ENCODE peak calls at places on chromosome 12, in five cellular contexts. B is RWPE1, W is mucosa of descending colon, S is AG09319, Z is IMR-90. X is an unnamed sample.

GRCh38 chr12:68971404-68971803 is 38.4 kb upstream of the CPM start:
- DNase-seq in B (peak), W (no peak), S (no peak), Z (peak), X (peak)

GRCh38 chr12:117596968-117597367 is 235.5 kb upstream of the NOS1 start:
- DNase-seq in B (no peak), W (no peak), S (no peak), Z (no peak), X (no peak)

GRCh38 chr12:32457251-32458025 is 58.1 kb downstream of the FGD4 start:
- DNase-seq in B (no peak), W (no peak), S (no peak), Z (peak), X (no peak)

GRCh38 chr12:805022-805632 is 52.7 kb downstream of the WNK1 start:
- DNase-seq in B (no peak), W (no peak), S (no peak), Z (no peak), X (no peak)

GRCh38 chr12:111806304-111806703 is 35.7 kb upstream of the MAPKAPK5 start:
- DNase-seq in B (no peak), W (no peak), S (no peak), Z (no peak), X (no peak)

GRCh38 chr12:131345521-131346436 is 365.1 kb upstream of the SFSWAP start:
- DNase-seq in B (no peak), W (no peak), S (no peak), Z (no peak), X (no peak)

GRCh38 chr12:50403001-50403440 is 2.3 kb downstream of the LARP4 start:
- DNase-seq in B (no peak), W (no peak), S (no peak), Z (no peak), X (no peak)

GRCh38 chr12:78392918-78393317 is 471.7 kb upstream of the SYT1 start:
- DNase-seq in B (no peak), W (no peak), S (no peak), Z (peak), X (peak)

GRCh38 chr12:26198742-26199141 is 3.4 kb downstream of the SSPN start:
- DNase-seq in B (no peak), W (no peak), S (no peak), Z (peak), X (peak)

GRCh38 chr12:69851976-69852375 is 26.9 kb downstream of the MYRFL start:
- DNase-seq in B (no peak), W (no peak), S (no peak), Z (no peak), X (no peak)

GRCh38 chr12:65615091-65615490 is 209.2 kb upstream of the HMGA2 start:
- DNase-seq in B (no peak), W (no peak), S (peak), Z (peak), X (no peak)

GRCh38 chr12:79127268-79127895 is 262.8 kb downstream of the SYT1 start:
- DNase-seq in B (peak), W (no peak), S (peak), Z (peak), X (peak)

GRCh38 chr12:110281549-110282342 is 699 bp downstream of the ATP2A2 start:
- DNase-seq in B (peak), W (peak), S (no peak), Z (peak), X (peak)

GRCh38 chr12:26748741-26749431 is 84.1 kb downstream of the ITPR2 start:
- DNase-seq in B (peak), W (no peak), S (peak), Z (peak), X (peak)

GRCh38 chr12:52364061-52364460 is 3.2 kb downstream of the KRT85 start:
- DNase-seq in B (no peak), W (no peak), S (no peak), Z (no peak), X (no peak)

GRCh38 chr12:121803861-121804416 is at the start of gene SETD1B:
- DNase-seq in B (no peak), W (peak), S (no peak), Z (peak), X (peak)

GRCh38 chr12:25861226-25861625 is 97.3 kb upstream of the RASSF8 start:
- DNase-seq in B (no peak), W (no peak), S (no peak), Z (no peak), X (no peak)

GRCh38 chr12:13228579-13228978 is 32.1 kb downstream of the EMP1 start:
- DNase-seq in B (no peak), W (no peak), S (no peak), Z (no peak), X (no peak)

GRCh38 chr12:27343255-27344000 is 10.8 kb downstream of the BMAL2 start:
- DNase-seq in B (peak), W (no peak), S (peak), Z (peak), X (peak)

GRCh38 chr12:63410197-63410596 is 258.1 kb downstream of the DPY19L2 start:
- DNase-seq in B (no peak), W (no peak), S (no peak), Z (no peak), X (no peak)

GRCh38 chr12:109736552-109737108 is 23.0 kb downstream of the FAM222A start:
- DNase-seq in B (peak), W (peak), S (no peak), Z (peak), X (no peak)

GRCh38 chr12:34304546-34304945 is 282.2 kb downstream of the ALG10 start:
- DNase-seq in B (no peak), W (no peak), S (no peak), Z (no peak), X (no peak)

GRCh38 chr12:21561158-21561557 is 35.1 kb downstream of the SPX start:
- DNase-seq in B (no peak), W (no peak), S (no peak), Z (no peak), X (no peak)
- TF ChIP-seq CTCF in B (no peak), W (no peak), S (no peak), Z (no peak), X (no peak)

DNA sequence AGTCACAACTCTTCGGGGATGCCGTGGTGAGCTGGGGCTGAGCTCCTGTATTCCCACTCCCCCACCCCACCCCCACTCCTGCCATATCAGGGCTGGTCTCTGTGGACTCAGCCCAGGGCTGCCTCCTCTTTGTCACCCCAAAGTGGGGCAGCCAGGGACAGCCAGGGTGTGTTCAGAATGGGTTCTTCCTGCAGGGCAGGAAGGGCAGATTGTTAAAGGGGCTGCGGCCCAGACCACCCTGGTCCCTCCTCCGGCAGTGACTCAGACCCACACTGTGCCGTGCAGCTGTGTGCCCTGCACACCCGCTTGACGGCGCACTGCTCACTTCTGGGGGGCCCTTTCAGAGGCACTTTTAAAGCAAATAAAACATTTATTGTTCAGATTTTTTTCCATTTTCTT is 9.3 kb downstream of the SLC48A1 start:
- DNase-seq in B (no peak), W (no peak), S (no peak), Z (no peak), X (no peak)
- TF ChIP-seq CTCF in B (no peak), W (no peak), S (no peak), Z (no peak), X (no peak)

DNA sequence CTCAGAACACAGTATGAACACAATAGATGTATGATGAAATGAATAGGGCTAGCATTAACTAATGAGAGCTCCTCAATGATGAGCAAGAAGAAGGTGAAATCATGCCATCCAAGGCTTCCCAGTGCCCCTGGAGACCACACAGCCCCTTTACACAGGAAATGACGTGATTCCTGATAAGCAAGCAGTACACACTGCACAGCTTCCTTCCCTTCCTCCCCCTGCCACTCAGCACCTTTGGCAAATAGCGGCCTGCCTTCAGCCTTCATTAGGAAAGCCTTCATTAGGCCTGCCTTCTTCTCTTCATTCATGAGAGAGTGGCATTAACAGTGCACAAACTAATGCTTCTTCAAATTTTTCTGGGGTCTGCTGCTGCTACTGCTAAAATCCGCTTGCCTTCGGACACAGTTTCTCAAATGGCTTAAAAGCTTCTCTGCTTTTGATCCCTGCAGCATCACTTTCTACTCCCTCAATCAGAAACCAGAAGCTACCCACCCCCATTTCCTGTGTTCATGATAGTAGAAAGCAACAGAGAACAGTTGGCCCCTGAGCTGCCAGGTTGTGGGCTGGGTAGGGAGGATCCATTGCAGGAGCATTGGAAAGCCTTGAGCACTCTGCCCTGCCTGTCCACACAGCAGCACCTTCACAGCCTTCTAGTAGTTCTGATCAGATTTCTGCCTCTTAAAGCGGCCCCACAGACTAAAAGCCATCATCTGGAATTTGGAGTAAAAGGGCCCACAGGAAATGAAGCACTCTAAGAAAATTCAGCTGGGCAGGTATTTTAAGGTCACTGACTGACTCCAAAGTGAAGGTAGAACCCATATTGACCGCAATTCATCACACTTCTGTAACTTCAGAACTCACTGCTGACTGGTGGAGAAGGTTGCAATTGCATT is 103.8 kb upstream of the ETV6 start:
- DNase-seq in B (no peak), W (no peak), S (no peak), Z (no peak), X (no peak)
- TF ChIP-seq CTCF in B (no peak), W (no peak), S (no peak), Z (no peak), X (no peak)

GRCh38 chr12:5912011-5912410 is 33.0 kb downstream of the ANO2 start:
- DNase-seq in B (no peak), W (no peak), S (no peak), Z (no peak), X (no peak)

GRCh38 chr12:5910790-5911548 is 34.1 kb downstream of the ANO2 start:
- DNase-seq in B (no peak), W (no peak), S (no peak), Z (no peak), X (no peak)

GRCh38 chr12:5914387-5915149 is 30.5 kb downstream of the ANO2 start:
- DNase-seq in B (no peak), W (no peak), S (no peak), Z (no peak), X (no peak)

GRCh38 chr12:5915511-5915910 is 29.5 kb downstream of the ANO2 start:
- DNase-seq in B (no peak), W (no peak), S (no peak), Z (no peak), X (no peak)

DNA sequence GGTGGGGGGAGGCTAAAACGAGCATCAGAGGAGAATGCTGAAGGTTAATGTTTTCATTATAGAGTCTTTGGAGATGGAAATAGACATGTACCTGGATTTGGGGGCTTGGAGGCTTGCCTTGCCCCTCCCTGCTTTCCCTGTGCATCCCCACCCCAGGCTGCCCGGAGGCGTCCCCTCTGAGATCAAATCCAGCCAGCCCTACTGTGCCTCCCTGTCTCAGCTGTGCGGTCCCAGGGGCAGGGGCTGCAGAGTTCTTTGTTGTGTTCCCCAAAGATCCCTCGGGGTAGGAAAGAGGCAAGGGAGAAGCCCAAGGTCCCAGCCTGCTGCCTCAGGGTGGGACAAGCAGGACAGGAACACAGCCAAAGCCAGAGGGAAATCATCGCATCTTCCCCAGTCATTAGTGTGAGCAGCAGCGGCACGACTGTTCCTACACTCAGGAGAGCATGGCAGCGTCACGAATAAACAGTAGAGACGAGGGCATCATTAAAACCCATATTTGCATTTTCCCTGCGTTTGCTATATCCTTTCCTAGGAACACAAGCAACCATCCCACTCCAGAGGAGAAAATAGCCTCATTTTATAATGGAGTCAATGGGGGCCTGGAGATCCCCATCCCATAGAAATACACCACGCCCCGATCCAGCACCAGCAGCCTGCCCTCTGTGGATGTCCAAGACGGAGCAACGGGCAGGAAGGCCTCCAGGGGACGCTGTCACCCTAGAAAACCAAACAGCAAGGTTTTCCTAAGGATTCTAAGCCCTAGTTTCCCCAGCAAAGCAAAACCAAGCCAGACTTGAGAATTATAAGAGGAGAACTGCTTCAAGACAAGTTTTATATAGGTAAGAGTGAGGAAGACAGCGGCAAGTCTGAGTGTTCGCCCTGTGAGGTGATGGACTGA is 32.4 kb downstream of the ANO2 start:
- DNase-seq in B (no peak), W (no peak), S (no peak), Z (no peak), X (peak)
- TF ChIP-seq CTCF in B (no peak), W (no peak), S (peak), Z (peak), X (peak)

X was measured in MCF 10A.